ENCODE peak calls at places on chromosomes 5 and 9, in four cellular contexts. K is NCI-H1092 treated with DMSO at 0.1 percent for 48 hours; P is IMR-90; B is CD8-positive, alpha-beta memory T cell. C is an unnamed sample.

GRCh38 chr5:143887302-143887638 is 75.3 kb downstream of the HMHB1 start:
- DNase-seq in K (peak), P (peak), B (no peak), C (peak)

GRCh38 chr5:55308254-55308836 is 556 bp downstream of the MTREX start:
- DNase-seq in K (peak), P (peak), B (no peak), C (peak)

GRCh38 chr9:37036237-37037136 is 2.4 kb upstream of the PAX5 start:
- DNase-seq in K (peak), P (peak), B (no peak), C (peak)

GRCh38 chr5:151357792-151358191 is 10.4 kb upstream of the SLC36A2 start:
- DNase-seq in K (no peak), P (no peak), B (no peak), C (peak)

GRCh38 chr9:109016132-109016531 is 2.8 kb upstream of the CTNNAL1 start:
- DNase-seq in K (no peak), P (no peak), B (no peak), C (no peak)

GRCh38 chr5:168798065-168799023 is 219.2 kb upstream of the PANK3 start:
- DNase-seq in K (no peak), P (no peak), B (no peak), C (no peak)

GRCh38 chr9:534886-535285 is 306.6 kb upstream of the DMRT1 start:
- DNase-seq in K (peak), P (no peak), B (no peak), C (no peak)

GRCh38 chr9:3692606-3693005 is 166.8 kb upstream of the RFX3 start:
- DNase-seq in K (no peak), P (no peak), B (no peak), C (no peak)

GRCh38 chr5:68834486-68834885 is 259.3 kb upstream of the SLC30A5 start:
- DNase-seq in K (no peak), P (no peak), B (no peak), C (no peak)